ENCODE peak calls at places on chromosomes 4 and X, in seven cellular contexts. One of them, this sample, is unnamed.

GRCh38 chr4:131113704-131114103 is 2017.8 kb downstream of the C4orf33 start:
- ATAC-seq in memory B cell: no peak
- ATAC-seq in lung: no peak
- ATAC-seq in HCT116: no peak
- ATAC-seq in Right ventricle myocardium superior: no peak
- ATAC-seq in upper lobe of right lung: no peak
- ATAC-seq in heart left ventricle: no peak
- ATAC-seq in this sample: no peak

GRCh38 chr4:143273170-143273917 is 63.3 kb upstream of the GAB1 start:
- ATAC-seq in Right ventricle myocardium superior: no peak
- ATAC-seq in upper lobe of right lung: no peak
- ATAC-seq in memory B cell: no peak
- ATAC-seq in heart left ventricle: no peak
- ATAC-seq in HCT116: no peak
- ATAC-seq in lung: no peak
- ATAC-seq in this sample: no peak

GRCh38 chrX:38089173-38089982 is 83.0 kb downstream of the SYTL5 start:
- ATAC-seq in lung: no peak
- ATAC-seq in heart left ventricle: no peak
- ATAC-seq in upper lobe of right lung: no peak
- ATAC-seq in Right ventricle myocardium superior: no peak
- ATAC-seq in HCT116: no peak
- ATAC-seq in memory B cell: no peak
- ATAC-seq in this sample: peak

GRCh38 chr4:40685300-40685699 is 55.6 kb upstream of the RBM47 start:
- ATAC-seq in Right ventricle myocardium superior: no peak
- ATAC-seq in HCT116: peak
- ATAC-seq in memory B cell: no peak
- ATAC-seq in upper lobe of right lung: no peak
- ATAC-seq in lung: no peak
- ATAC-seq in heart left ventricle: no peak
- ATAC-seq in this sample: peak

GRCh38 chrX:151974336-151975227 is at the start of gene GABRE:
- ATAC-seq in HCT116: peak
- ATAC-seq in upper lobe of right lung: peak
- ATAC-seq in Right ventricle myocardium superior: peak
- ATAC-seq in heart left ventricle: no peak
- ATAC-seq in memory B cell: no peak
- ATAC-seq in lung: peak
- ATAC-seq in this sample: peak

GRCh38 chrX:149494844-149495565 is 10.1 kb downstream of the IDS start:
- ATAC-seq in memory B cell: no peak
- ATAC-seq in HCT116: no peak
- ATAC-seq in lung: peak
- ATAC-seq in Right ventricle myocardium superior: no peak
- ATAC-seq in upper lobe of right lung: peak
- ATAC-seq in heart left ventricle: no peak
- ATAC-seq in this sample: peak

GRCh38 chrX:139058831-139059495 is 347.4 kb upstream of the FGF13 start:
- ATAC-seq in upper lobe of right lung: no peak
- ATAC-seq in Right ventricle myocardium superior: no peak
- ATAC-seq in lung: no peak
- ATAC-seq in memory B cell: no peak
- ATAC-seq in HCT116: no peak
- ATAC-seq in heart left ventricle: no peak
- ATAC-seq in this sample: no peak

GRCh38 chr4:158760866-158761265 is 8.0 kb upstream of the FNIP2 start:
- ATAC-seq in upper lobe of right lung: no peak
- ATAC-seq in lung: no peak
- ATAC-seq in memory B cell: no peak
- ATAC-seq in HCT116: no peak
- ATAC-seq in Right ventricle myocardium superior: no peak
- ATAC-seq in heart left ventricle: no peak
- ATAC-seq in this sample: no peak

GRCh38 chr4:173917255-173917960 is 366.1 kb downstream of the FBXO8 start:
- ATAC-seq in HCT116: no peak
- ATAC-seq in upper lobe of right lung: no peak
- ATAC-seq in Right ventricle myocardium superior: peak
- ATAC-seq in lung: no peak
- ATAC-seq in memory B cell: no peak
- ATAC-seq in heart left ventricle: peak
- ATAC-seq in this sample: no peak

GRCh38 chrX:76029385-76029784 is 143.5 kb upstream of the PBDC1 start:
- ATAC-seq in heart left ventricle: no peak
- ATAC-seq in upper lobe of right lung: no peak
- ATAC-seq in Right ventricle myocardium superior: no peak
- ATAC-seq in memory B cell: no peak
- ATAC-seq in HCT116: no peak
- ATAC-seq in lung: no peak
- ATAC-seq in this sample: no peak

GRCh38 chrX:18360867-18361266 is 6.4 kb upstream of the SCML2 start:
- ATAC-seq in lung: no peak
- ATAC-seq in memory B cell: no peak
- ATAC-seq in upper lobe of right lung: no peak
- ATAC-seq in HCT116: no peak
- ATAC-seq in Right ventricle myocardium superior: no peak
- ATAC-seq in heart left ventricle: no peak
- ATAC-seq in this sample: no peak

GRCh38 chr4:16092682-16093319 is 9.0 kb upstream of the PROM1 start:
- ATAC-seq in memory B cell: no peak
- ATAC-seq in lung: no peak
- ATAC-seq in heart left ventricle: no peak
- ATAC-seq in Right ventricle myocardium superior: no peak
- ATAC-seq in HCT116: no peak
- ATAC-seq in upper lobe of right lung: no peak
- ATAC-seq in this sample: no peak

GRCh38 chr4:82753725-82754410 is 44.7 kb downstream of the SCD5 start:
- ATAC-seq in lung: no peak
- ATAC-seq in upper lobe of right lung: no peak
- ATAC-seq in Right ventricle myocardium superior: peak
- ATAC-seq in heart left ventricle: no peak
- ATAC-seq in memory B cell: no peak
- ATAC-seq in HCT116: no peak
- ATAC-seq in this sample: no peak

GRCh38 chr4:89619230-89619962 is 217.6 kb downstream of the SNCA start:
- ATAC-seq in memory B cell: no peak
- ATAC-seq in Right ventricle myocardium superior: no peak
- ATAC-seq in upper lobe of right lung: no peak
- ATAC-seq in heart left ventricle: no peak
- ATAC-seq in HCT116: no peak
- ATAC-seq in lung: no peak
- ATAC-seq in this sample: no peak

GRCh38 chr4:173461170-173461569 is 62.3 kb upstream of the SCRG1 start:
- ATAC-seq in HCT116: no peak
- ATAC-seq in Right ventricle myocardium superior: no peak
- ATAC-seq in memory B cell: no peak
- ATAC-seq in lung: no peak
- ATAC-seq in upper lobe of right lung: no peak
- ATAC-seq in heart left ventricle: no peak
- ATAC-seq in this sample: no peak

GRCh38 chr4:67131224-67131623 is 414.1 kb downstream of the CENPC start:
- ATAC-seq in Right ventricle myocardium superior: peak
- ATAC-seq in upper lobe of right lung: no peak
- ATAC-seq in HCT116: no peak
- ATAC-seq in memory B cell: no peak
- ATAC-seq in heart left ventricle: peak
- ATAC-seq in lung: no peak
- ATAC-seq in this sample: no peak

GRCh38 chr4:182449186-182449880 is 206.1 kb downstream of the TENM3 start:
- ATAC-seq in heart left ventricle: no peak
- ATAC-seq in upper lobe of right lung: no peak
- ATAC-seq in Right ventricle myocardium superior: no peak
- ATAC-seq in lung: no peak
- ATAC-seq in memory B cell: no peak
- ATAC-seq in HCT116: peak
- ATAC-seq in this sample: no peak

GRCh38 chr4:6857009-6857882 is 52.4 kb upstream of the TBC1D14 start:
- ATAC-seq in lung: no peak
- ATAC-seq in Right ventricle myocardium superior: peak
- ATAC-seq in memory B cell: no peak
- ATAC-seq in heart left ventricle: no peak
- ATAC-seq in HCT116: no peak
- ATAC-seq in upper lobe of right lung: no peak
- ATAC-seq in this sample: no peak

GRCh38 chr4:157014621-157015591 is 43.3 kb upstream of the PDGFC start:
- ATAC-seq in memory B cell: no peak
- ATAC-seq in HCT116: peak
- ATAC-seq in Right ventricle myocardium superior: no peak
- ATAC-seq in upper lobe of right lung: no peak
- ATAC-seq in lung: no peak
- ATAC-seq in heart left ventricle: no peak
- ATAC-seq in this sample: no peak

GRCh38 chrX:38699603-38700110 is 101.6 kb upstream of the MID1IP1 start:
- ATAC-seq in memory B cell: no peak
- ATAC-seq in heart left ventricle: no peak
- ATAC-seq in lung: no peak
- ATAC-seq in upper lobe of right lung: no peak
- ATAC-seq in Right ventricle myocardium superior: no peak
- ATAC-seq in HCT116: no peak
- ATAC-seq in this sample: no peak

GRCh38 chr4:139933104-139933503 is 220.9 kb downstream of the MAML3 start:
- ATAC-seq in lung: no peak
- ATAC-seq in memory B cell: no peak
- ATAC-seq in Right ventricle myocardium superior: no peak
- ATAC-seq in HCT116: no peak
- ATAC-seq in heart left ventricle: no peak
- ATAC-seq in upper lobe of right lung: no peak
- ATAC-seq in this sample: no peak

GRCh38 chrX:109839694-109840358 is 106.8 kb upstream of the ACSL4 start:
- ATAC-seq in Right ventricle myocardium superior: peak
- ATAC-seq in HCT116: peak
- ATAC-seq in lung: no peak
- ATAC-seq in heart left ventricle: peak
- ATAC-seq in upper lobe of right lung: peak
- ATAC-seq in memory B cell: no peak
- ATAC-seq in this sample: peak

GRCh38 chr4:156794863-156795262 is 176.7 kb downstream of the PDGFC start:
- ATAC-seq in heart left ventricle: peak
- ATAC-seq in Right ventricle myocardium superior: peak
- ATAC-seq in memory B cell: no peak
- ATAC-seq in lung: no peak
- ATAC-seq in upper lobe of right lung: no peak
- ATAC-seq in HCT116: no peak
- ATAC-seq in this sample: no peak